ENCODE peak calls at places on chromosome 15, in five cellular contexts. One of them, this sample, is unnamed.

GRCh38 chr15:63056843-63057242 is 14.3 kb downstream of the TPM1 start:
- DNase-seq in NCI-H1092 treated with DMSO at 0.1 percent for 48 hours: peak
- DNase-seq in stimulated activated CD8-positive, alpha-beta memory T cell treated with anti-CD3 and anti-CD28 coated beads, Interleukin-4, amount 100 ng/mL, for 24 hours: no peak
- DNase-seq in esophagus squamous epithelium: no peak
- DNase-seq in fibroblast of the aortic adventitia: peak
- DNase-seq in this sample: no peak

GRCh38 chr15:26632500-26632899 is 140.4 kb downstream of the GABRB3 start:
- DNase-seq in stimulated activated CD8-positive, alpha-beta memory T cell treated with anti-CD3 and anti-CD28 coated beads, Interleukin-4, amount 100 ng/mL, for 24 hours: no peak
- DNase-seq in fibroblast of the aortic adventitia: no peak
- DNase-seq in NCI-H1092 treated with DMSO at 0.1 percent for 48 hours: no peak
- DNase-seq in esophagus squamous epithelium: no peak
- DNase-seq in this sample: no peak

GRCh38 chr15:49415638-49416037 is 7.4 kb upstream of the FGF7 start:
- DNase-seq in NCI-H1092 treated with DMSO at 0.1 percent for 48 hours: no peak
- DNase-seq in esophagus squamous epithelium: no peak
- DNase-seq in fibroblast of the aortic adventitia: peak
- DNase-seq in stimulated activated CD8-positive, alpha-beta memory T cell treated with anti-CD3 and anti-CD28 coated beads, Interleukin-4, amount 100 ng/mL, for 24 hours: no peak
- DNase-seq in this sample: no peak

GRCh38 chr15:39232512-39232911 is 348.4 kb upstream of the THBS1 start:
- DNase-seq in fibroblast of the aortic adventitia: peak
- DNase-seq in NCI-H1092 treated with DMSO at 0.1 percent for 48 hours: no peak
- DNase-seq in esophagus squamous epithelium: no peak
- DNase-seq in stimulated activated CD8-positive, alpha-beta memory T cell treated with anti-CD3 and anti-CD28 coated beads, Interleukin-4, amount 100 ng/mL, for 24 hours: no peak
- DNase-seq in this sample: no peak

GRCh38 chr15:101193063-101193712 is 58.7 kb downstream of the CHSY1 start:
- DNase-seq in stimulated activated CD8-positive, alpha-beta memory T cell treated with anti-CD3 and anti-CD28 coated beads, Interleukin-4, amount 100 ng/mL, for 24 hours: no peak
- DNase-seq in NCI-H1092 treated with DMSO at 0.1 percent for 48 hours: no peak
- DNase-seq in fibroblast of the aortic adventitia: peak
- DNase-seq in esophagus squamous epithelium: no peak
- DNase-seq in this sample: no peak

GRCh38 chr15:79283252-79284048 is 928 bp downstream of the ANKRD34C start:
- DNase-seq in fibroblast of the aortic adventitia: peak
- DNase-seq in stimulated activated CD8-positive, alpha-beta memory T cell treated with anti-CD3 and anti-CD28 coated beads, Interleukin-4, amount 100 ng/mL, for 24 hours: peak
- DNase-seq in esophagus squamous epithelium: no peak
- DNase-seq in NCI-H1092 treated with DMSO at 0.1 percent for 48 hours: no peak
- DNase-seq in this sample: no peak

GRCh38 chr15:80615783-80616391 is 79.2 kb upstream of the ABHD17C start:
- DNase-seq in esophagus squamous epithelium: no peak
- DNase-seq in NCI-H1092 treated with DMSO at 0.1 percent for 48 hours: peak
- DNase-seq in stimulated activated CD8-positive, alpha-beta memory T cell treated with anti-CD3 and anti-CD28 coated beads, Interleukin-4, amount 100 ng/mL, for 24 hours: no peak
- DNase-seq in fibroblast of the aortic adventitia: peak
- DNase-seq in this sample: no peak

GRCh38 chr15:92848852-92849598 is 51.1 kb upstream of the CHD2 start:
- DNase-seq in stimulated activated CD8-positive, alpha-beta memory T cell treated with anti-CD3 and anti-CD28 coated beads, Interleukin-4, amount 100 ng/mL, for 24 hours: no peak
- DNase-seq in NCI-H1092 treated with DMSO at 0.1 percent for 48 hours: no peak
- DNase-seq in fibroblast of the aortic adventitia: peak
- DNase-seq in esophagus squamous epithelium: no peak
- DNase-seq in this sample: no peak

GRCh38 chr15:55872471-55872870 is 120.9 kb downstream of the NEDD4 start:
- DNase-seq in esophagus squamous epithelium: no peak
- DNase-seq in fibroblast of the aortic adventitia: no peak
- DNase-seq in stimulated activated CD8-positive, alpha-beta memory T cell treated with anti-CD3 and anti-CD28 coated beads, Interleukin-4, amount 100 ng/mL, for 24 hours: no peak
- DNase-seq in NCI-H1092 treated with DMSO at 0.1 percent for 48 hours: no peak
- DNase-seq in this sample: no peak

GRCh38 chr15:98127612-98128011 is 167.1 kb downstream of the ARRDC4 start:
- DNase-seq in fibroblast of the aortic adventitia: no peak
- DNase-seq in NCI-H1092 treated with DMSO at 0.1 percent for 48 hours: no peak
- DNase-seq in stimulated activated CD8-positive, alpha-beta memory T cell treated with anti-CD3 and anti-CD28 coated beads, Interleukin-4, amount 100 ng/mL, for 24 hours: no peak
- DNase-seq in esophagus squamous epithelium: no peak
- DNase-seq in this sample: no peak

GRCh38 chr15:38050988-38051387 is 116.5 kb downstream of the TMCO5A start:
- DNase-seq in fibroblast of the aortic adventitia: no peak
- DNase-seq in esophagus squamous epithelium: no peak
- DNase-seq in NCI-H1092 treated with DMSO at 0.1 percent for 48 hours: no peak
- DNase-seq in stimulated activated CD8-positive, alpha-beta memory T cell treated with anti-CD3 and anti-CD28 coated beads, Interleukin-4, amount 100 ng/mL, for 24 hours: no peak
- DNase-seq in this sample: no peak

GRCh38 chr15:93196136-93196670 is 107.2 kb upstream of the RGMA start:
- DNase-seq in esophagus squamous epithelium: no peak
- DNase-seq in stimulated activated CD8-positive, alpha-beta memory T cell treated with anti-CD3 and anti-CD28 coated beads, Interleukin-4, amount 100 ng/mL, for 24 hours: no peak
- DNase-seq in fibroblast of the aortic adventitia: no peak
- DNase-seq in NCI-H1092 treated with DMSO at 0.1 percent for 48 hours: no peak
- DNase-seq in this sample: no peak

GRCh38 chr15:35680951-35681350 is 135.0 kb upstream of the DPH6 start:
- DNase-seq in NCI-H1092 treated with DMSO at 0.1 percent for 48 hours: no peak
- DNase-seq in stimulated activated CD8-positive, alpha-beta memory T cell treated with anti-CD3 and anti-CD28 coated beads, Interleukin-4, amount 100 ng/mL, for 24 hours: no peak
- DNase-seq in fibroblast of the aortic adventitia: no peak
- DNase-seq in esophagus squamous epithelium: no peak
- DNase-seq in this sample: no peak

GRCh38 chr15:81779181-81779580 is 266.6 kb downstream of the MEX3B start:
- DNase-seq in stimulated activated CD8-positive, alpha-beta memory T cell treated with anti-CD3 and anti-CD28 coated beads, Interleukin-4, amount 100 ng/mL, for 24 hours: no peak
- DNase-seq in fibroblast of the aortic adventitia: no peak
- DNase-seq in NCI-H1092 treated with DMSO at 0.1 percent for 48 hours: no peak
- DNase-seq in esophagus squamous epithelium: no peak
- DNase-seq in this sample: no peak

GRCh38 chr15:99729920-99730319 is 3.3 kb downstream of the LYSMD4 start:
- DNase-seq in esophagus squamous epithelium: no peak
- DNase-seq in NCI-H1092 treated with DMSO at 0.1 percent for 48 hours: no peak
- DNase-seq in stimulated activated CD8-positive, alpha-beta memory T cell treated with anti-CD3 and anti-CD28 coated beads, Interleukin-4, amount 100 ng/mL, for 24 hours: no peak
- DNase-seq in fibroblast of the aortic adventitia: peak
- DNase-seq in this sample: no peak

GRCh38 chr15:66498501-66499386 is 1.2 kb upstream of the SNAPC5 start:
- DNase-seq in NCI-H1092 treated with DMSO at 0.1 percent for 48 hours: no peak
- DNase-seq in esophagus squamous epithelium: no peak
- DNase-seq in fibroblast of the aortic adventitia: peak
- DNase-seq in stimulated activated CD8-positive, alpha-beta memory T cell treated with anti-CD3 and anti-CD28 coated beads, Interleukin-4, amount 100 ng/mL, for 24 hours: no peak
- DNase-seq in this sample: no peak

GRCh38 chr15:70327328-70328136 is 229.8 kb upstream of the TLE3 start:
- DNase-seq in NCI-H1092 treated with DMSO at 0.1 percent for 48 hours: no peak
- DNase-seq in esophagus squamous epithelium: no peak
- DNase-seq in stimulated activated CD8-positive, alpha-beta memory T cell treated with anti-CD3 and anti-CD28 coated beads, Interleukin-4, amount 100 ng/mL, for 24 hours: no peak
- DNase-seq in fibroblast of the aortic adventitia: peak
- DNase-seq in this sample: no peak

GRCh38 chr15:58528197-58528870 is 96.5 kb downstream of the LIPC start:
- DNase-seq in stimulated activated CD8-positive, alpha-beta memory T cell treated with anti-CD3 and anti-CD28 coated beads, Interleukin-4, amount 100 ng/mL, for 24 hours: no peak
- DNase-seq in fibroblast of the aortic adventitia: peak
- DNase-seq in NCI-H1092 treated with DMSO at 0.1 percent for 48 hours: no peak
- DNase-seq in esophagus squamous epithelium: no peak
- DNase-seq in this sample: no peak

GRCh38 chr15:80163217-80163616 is 10.4 kb downstream of the FAH start:
- DNase-seq in stimulated activated CD8-positive, alpha-beta memory T cell treated with anti-CD3 and anti-CD28 coated beads, Interleukin-4, amount 100 ng/mL, for 24 hours: no peak
- DNase-seq in fibroblast of the aortic adventitia: no peak
- DNase-seq in NCI-H1092 treated with DMSO at 0.1 percent for 48 hours: no peak
- DNase-seq in esophagus squamous epithelium: no peak
- DNase-seq in this sample: no peak

GRCh38 chr15:25543156-25543555 is 104.3 kb upstream of the UBE3A start:
- DNase-seq in stimulated activated CD8-positive, alpha-beta memory T cell treated with anti-CD3 and anti-CD28 coated beads, Interleukin-4, amount 100 ng/mL, for 24 hours: no peak
- DNase-seq in fibroblast of the aortic adventitia: peak
- DNase-seq in esophagus squamous epithelium: no peak
- DNase-seq in NCI-H1092 treated with DMSO at 0.1 percent for 48 hours: peak
- DNase-seq in this sample: peak

GRCh38 chr15:73957785-73958184 is 31.5 kb downstream of the LOXL1 start:
- DNase-seq in fibroblast of the aortic adventitia: no peak
- DNase-seq in NCI-H1092 treated with DMSO at 0.1 percent for 48 hours: no peak
- DNase-seq in esophagus squamous epithelium: no peak
- DNase-seq in stimulated activated CD8-positive, alpha-beta memory T cell treated with anti-CD3 and anti-CD28 coated beads, Interleukin-4, amount 100 ng/mL, for 24 hours: no peak
- DNase-seq in this sample: no peak

GRCh38 chr15:73959012-73959581 is 32.8 kb downstream of the LOXL1 start:
- DNase-seq in esophagus squamous epithelium: no peak
- DNase-seq in NCI-H1092 treated with DMSO at 0.1 percent for 48 hours: peak
- DNase-seq in stimulated activated CD8-positive, alpha-beta memory T cell treated with anti-CD3 and anti-CD28 coated beads, Interleukin-4, amount 100 ng/mL, for 24 hours: no peak
- DNase-seq in fibroblast of the aortic adventitia: no peak
- DNase-seq in this sample: no peak

GRCh38 chr15:74317820-74318375 is 49.5 kb downstream of the CYP11A1 start:
- DNase-seq in fibroblast of the aortic adventitia: peak
- DNase-seq in stimulated activated CD8-positive, alpha-beta memory T cell treated with anti-CD3 and anti-CD28 coated beads, Interleukin-4, amount 100 ng/mL, for 24 hours: no peak
- DNase-seq in NCI-H1092 treated with DMSO at 0.1 percent for 48 hours: peak
- DNase-seq in esophagus squamous epithelium: no peak
- DNase-seq in this sample: peak

GRCh38 chr15:45376300-45376928 is 1.9 kb downstream of the GATM start:
- DNase-seq in fibroblast of the aortic adventitia: no peak
- DNase-seq in NCI-H1092 treated with DMSO at 0.1 percent for 48 hours: no peak
- DNase-seq in stimulated activated CD8-positive, alpha-beta memory T cell treated with anti-CD3 and anti-CD28 coated beads, Interleukin-4, amount 100 ng/mL, for 24 hours: no peak
- DNase-seq in esophagus squamous epithelium: no peak
- DNase-seq in this sample: no peak

GRCh38 chr15:69141286-69141701 is 19.1 kb upstream of the GLCE start:
- DNase-seq in esophagus squamous epithelium: no peak
- DNase-seq in stimulated activated CD8-positive, alpha-beta memory T cell treated with anti-CD3 and anti-CD28 coated beads, Interleukin-4, amount 100 ng/mL, for 24 hours: no peak
- DNase-seq in NCI-H1092 treated with DMSO at 0.1 percent for 48 hours: no peak
- DNase-seq in fibroblast of the aortic adventitia: no peak
- DNase-seq in this sample: no peak

GRCh38 chr15:92683511-92683834 is 27.9 kb upstream of the FAM174B start:
- DNase-seq in fibroblast of the aortic adventitia: no peak
- DNase-seq in NCI-H1092 treated with DMSO at 0.1 percent for 48 hours: peak
- DNase-seq in esophagus squamous epithelium: no peak
- DNase-seq in stimulated activated CD8-positive, alpha-beta memory T cell treated with anti-CD3 and anti-CD28 coated beads, Interleukin-4, amount 100 ng/mL, for 24 hours: no peak
- DNase-seq in this sample: no peak

GRCh38 chr15:98861188-98861587 is 146.4 kb downstream of the PGPEP1L start:
- DNase-seq in NCI-H1092 treated with DMSO at 0.1 percent for 48 hours: no peak
- DNase-seq in fibroblast of the aortic adventitia: no peak
- DNase-seq in esophagus squamous epithelium: no peak
- DNase-seq in stimulated activated CD8-positive, alpha-beta memory T cell treated with anti-CD3 and anti-CD28 coated beads, Interleukin-4, amount 100 ng/mL, for 24 hours: no peak
- DNase-seq in this sample: no peak

GRCh38 chr15:31270767-31271166 is 55.9 kb upstream of the KLF13 start:
- DNase-seq in esophagus squamous epithelium: no peak
- DNase-seq in fibroblast of the aortic adventitia: no peak
- DNase-seq in stimulated activated CD8-positive, alpha-beta memory T cell treated with anti-CD3 and anti-CD28 coated beads, Interleukin-4, amount 100 ng/mL, for 24 hours: no peak
- DNase-seq in NCI-H1092 treated with DMSO at 0.1 percent for 48 hours: no peak
- DNase-seq in this sample: no peak

GRCh38 chr15:39699531-39700110 is 83.0 kb downstream of the FSIP1 start:
- DNase-seq in stimulated activated CD8-positive, alpha-beta memory T cell treated with anti-CD3 and anti-CD28 coated beads, Interleukin-4, amount 100 ng/mL, for 24 hours: no peak
- DNase-seq in esophagus squamous epithelium: no peak
- DNase-seq in NCI-H1092 treated with DMSO at 0.1 percent for 48 hours: no peak
- DNase-seq in fibroblast of the aortic adventitia: no peak
- DNase-seq in this sample: no peak

GRCh38 chr15:69795601-69796000 is 302.1 kb downstream of the TLE3 start:
- DNase-seq in esophagus squamous epithelium: no peak
- DNase-seq in stimulated activated CD8-positive, alpha-beta memory T cell treated with anti-CD3 and anti-CD28 coated beads, Interleukin-4, amount 100 ng/mL, for 24 hours: no peak
- DNase-seq in NCI-H1092 treated with DMSO at 0.1 percent for 48 hours: no peak
- DNase-seq in fibroblast of the aortic adventitia: no peak
- DNase-seq in this sample: no peak

GRCh38 chr15:57662802-57663201 is 43.7 kb upstream of the POLR2M start:
- DNase-seq in NCI-H1092 treated with DMSO at 0.1 percent for 48 hours: no peak
- DNase-seq in fibroblast of the aortic adventitia: no peak
- DNase-seq in stimulated activated CD8-positive, alpha-beta memory T cell treated with anti-CD3 and anti-CD28 coated beads, Interleukin-4, amount 100 ng/mL, for 24 hours: no peak
- DNase-seq in esophagus squamous epithelium: no peak
- DNase-seq in this sample: no peak

GRCh38 chr15:78368671-78369070 is 28.5 kb downstream of the CRABP1 start:
- DNase-seq in stimulated activated CD8-positive, alpha-beta memory T cell treated with anti-CD3 and anti-CD28 coated beads, Interleukin-4, amount 100 ng/mL, for 24 hours: no peak
- DNase-seq in NCI-H1092 treated with DMSO at 0.1 percent for 48 hours: no peak
- DNase-seq in fibroblast of the aortic adventitia: no peak
- DNase-seq in esophagus squamous epithelium: no peak
- DNase-seq in this sample: no peak

GRCh38 chr15:43212951-43213350 is 7.9 kb downstream of the EPB42 start:
- DNase-seq in stimulated activated CD8-positive, alpha-beta memory T cell treated with anti-CD3 and anti-CD28 coated beads, Interleukin-4, amount 100 ng/mL, for 24 hours: no peak
- DNase-seq in esophagus squamous epithelium: no peak
- DNase-seq in fibroblast of the aortic adventitia: no peak
- DNase-seq in NCI-H1092 treated with DMSO at 0.1 percent for 48 hours: no peak
- DNase-seq in this sample: no peak

GRCh38 chr15:98420837-98421236 is 227.5 kb upstream of the IGF1R start:
- DNase-seq in stimulated activated CD8-positive, alpha-beta memory T cell treated with anti-CD3 and anti-CD28 coated beads, Interleukin-4, amount 100 ng/mL, for 24 hours: no peak
- DNase-seq in esophagus squamous epithelium: no peak
- DNase-seq in NCI-H1092 treated with DMSO at 0.1 percent for 48 hours: no peak
- DNase-seq in fibroblast of the aortic adventitia: no peak
- DNase-seq in this sample: no peak

GRCh38 chr15:99014803-99015676 is 7.4 kb upstream of the PGPEP1L start:
- DNase-seq in fibroblast of the aortic adventitia: peak
- DNase-seq in esophagus squamous epithelium: no peak
- DNase-seq in NCI-H1092 treated with DMSO at 0.1 percent for 48 hours: peak
- DNase-seq in stimulated activated CD8-positive, alpha-beta memory T cell treated with anti-CD3 and anti-CD28 coated beads, Interleukin-4, amount 100 ng/mL, for 24 hours: peak
- DNase-seq in this sample: no peak

GRCh38 chr15:34472947-34473346 is 35.3 kb upstream of the GOLGA8A start:
- DNase-seq in fibroblast of the aortic adventitia: no peak
- DNase-seq in esophagus squamous epithelium: no peak
- DNase-seq in stimulated activated CD8-positive, alpha-beta memory T cell treated with anti-CD3 and anti-CD28 coated beads, Interleukin-4, amount 100 ng/mL, for 24 hours: no peak
- DNase-seq in NCI-H1092 treated with DMSO at 0.1 percent for 48 hours: no peak
- DNase-seq in this sample: no peak

GRCh38 chr15:40088929-40089755 is 19.5 kb downstream of the BMF start:
- DNase-seq in NCI-H1092 treated with DMSO at 0.1 percent for 48 hours: no peak
- DNase-seq in esophagus squamous epithelium: no peak
- DNase-seq in stimulated activated CD8-positive, alpha-beta memory T cell treated with anti-CD3 and anti-CD28 coated beads, Interleukin-4, amount 100 ng/mL, for 24 hours: no peak
- DNase-seq in fibroblast of the aortic adventitia: peak
- DNase-seq in this sample: no peak

GRCh38 chr15:76996526-76997401 is 1.8 kb downstream of the PSTPIP1 start:
- DNase-seq in stimulated activated CD8-positive, alpha-beta memory T cell treated with anti-CD3 and anti-CD28 coated beads, Interleukin-4, amount 100 ng/mL, for 24 hours: no peak
- DNase-seq in esophagus squamous epithelium: no peak
- DNase-seq in NCI-H1092 treated with DMSO at 0.1 percent for 48 hours: no peak
- DNase-seq in fibroblast of the aortic adventitia: peak
- DNase-seq in this sample: no peak

GRCh38 chr15:96326551-96327154 is 3.8 kb upstream of the NR2F2 start:
- DNase-seq in stimulated activated CD8-positive, alpha-beta memory T cell treated with anti-CD3 and anti-CD28 coated beads, Interleukin-4, amount 100 ng/mL, for 24 hours: no peak
- DNase-seq in esophagus squamous epithelium: no peak
- DNase-seq in NCI-H1092 treated with DMSO at 0.1 percent for 48 hours: no peak
- DNase-seq in fibroblast of the aortic adventitia: peak
- DNase-seq in this sample: no peak

This sample was measured in thoracic aorta.